ENCODE peak calls at places on chromosomes 2 and 18, in six cellular contexts. D is endothelial cell of umbilical vein; M is aorta; G is CD8-positive, alpha-beta T cell; H is stomach; V is breast epithelium. N is an unnamed sample.
A peak's percentile ranks its signal among the peaks of the same experiment; 100 is the strongest.

GRCh38 chr2:142877265-142877756 is at the start of gene KYNU:
- DNase-seq in D (no peak), M (no peak), G (no peak), H (no peak), V (no peak), N (no peak)

GRCh38 chr18:9712130-9712577 is 4.1 kb downstream of the RAB31 start:
- DNase-seq in D (no peak), M (no peak), G (no peak), H (no peak), V (no peak), N (no peak)

GRCh38 chr2:215409331-215410127 is 26.3 kb downstream of the FN1 start:
- DNase-seq in D (no peak), M (no peak), G (no peak), H (no peak), V (peak; percentile 39), N (no peak)

GRCh38 chr18:36662000-36662399 is 166.8 kb downstream of the TPGS2 start:
- DNase-seq in D (no peak), M (no peak), G (no peak), H (no peak), V (no peak), N (no peak)

GRCh38 chr2:228652366-228652765 is 470.9 kb upstream of the SPHKAP start:
- DNase-seq in D (no peak), M (no peak), G (no peak), H (no peak), V (no peak), N (no peak)

GRCh38 chr18:27983780-27984179 is 193.2 kb downstream of the CDH2 start:
- DNase-seq in D (no peak), M (no peak), G (no peak), H (no peak), V (no peak), N (no peak)

GRCh38 chr2:64093341-64093740 is 50.9 kb downstream of the PELI1 start:
- DNase-seq in D (no peak), M (no peak), G (no peak), H (no peak), V (no peak), N (no peak)

GRCh38 chr18:26279428-26279827 is 53.2 kb downstream of the TAF4B start:
- DNase-seq in D (no peak), M (no peak), G (no peak), H (no peak), V (no peak), N (no peak)

GRCh38 chr18:3340682-3341097 is 78.8 kb downstream of the MYL12B start:
- DNase-seq in D (peak; percentile 48), M (no peak), G (no peak), H (no peak), V (no peak), N (no peak)

GRCh38 chr2:70901235-70902066 is 34.2 kb upstream of the ATP6V1B1 start:
- DNase-seq in D (peak; percentile 34), M (peak; percentile 78), G (no peak), H (no peak), V (no peak), N (no peak)

GRCh38 chr2:240210198-240210965 is 69.9 kb upstream of the OTOS start:
- DNase-seq in D (no peak), M (peak; percentile 43), G (no peak), H (no peak), V (no peak), N (peak; percentile 52)

GRCh38 chr2:127193164-127193947 is 26.7 kb downstream of the CYP27C1 start:
- DNase-seq in D (no peak), M (no peak), G (no peak), H (no peak), V (no peak), N (no peak)

GRCh38 chr2:218311908-218312756 is 19.8 kb upstream of the TMBIM1 start:
- DNase-seq in D (no peak), M (no peak), G (no peak), H (peak; percentile 79), V (no peak), N (no peak)

GRCh38 chr2:119721462-119721861 is 38.3 kb upstream of the PTPN4 start:
- DNase-seq in D (no peak), M (no peak), G (no peak), H (no peak), V (no peak), N (no peak)

GRCh38 chr2:138122891-138123290 is 158.6 kb downstream of the HNMT start:
- DNase-seq in D (no peak), M (no peak), G (no peak), H (no peak), V (no peak), N (no peak)

GRCh38 chr2:49042510-49042909 is 111.8 kb downstream of the FSHR start:
- DNase-seq in D (no peak), M (no peak), G (no peak), H (no peak), V (no peak), N (no peak)

GRCh38 chr18:55687106-55687505 is 99.1 kb upstream of the TCF4 start:
- DNase-seq in D (no peak), M (no peak), G (no peak), H (no peak), V (no peak), N (no peak)

GRCh38 chr2:181970160-181970794 is 15.4 kb upstream of the PPP1R1C start:
- DNase-seq in D (no peak), M (no peak), G (no peak), H (peak; percentile 69), V (no peak), N (no peak)

GRCh38 chr2:106350980-106351379 is 117.2 kb downstream of the RGPD3 start:
- DNase-seq in D (no peak), M (no peak), G (no peak), H (no peak), V (no peak), N (no peak)

GRCh38 chr18:69689081-69689759 is 258.5 kb downstream of the CD226 start:
- DNase-seq in D (no peak), M (no peak), G (no peak), H (no peak), V (no peak), N (no peak)

GRCh38 chr2:191218292-191218898 is 26.8 kb upstream of the MYO1B start:
- DNase-seq in D (peak; percentile 75), M (no peak), G (peak; percentile 52), H (peak; percentile 51), V (no peak), N (no peak)

GRCh38 chr2:200026838-200027237 is 71.5 kb downstream of the MAIP1 start:
- DNase-seq in D (no peak), M (no peak), G (no peak), H (no peak), V (no peak), N (no peak)

GRCh38 chr2:18413794-18414396 is 146.6 kb downstream of the RDH14 start:
- DNase-seq in D (peak; percentile 85), M (no peak), G (no peak), H (no peak), V (no peak), N (no peak)

GRCh38 chr2:201419986-201420385 is 31.3 kb downstream of the TRAK2 start:
- DNase-seq in D (no peak), M (no peak), G (no peak), H (no peak), V (no peak), N (no peak)

GRCh38 chr18:37452697-37453385 is 112.8 kb downstream of the CELF4 start:
- DNase-seq in D (no peak), M (no peak), G (no peak), H (no peak), V (peak; percentile 68), N (no peak)

GRCh38 chr2:985317-985898 is 34.8 kb downstream of the SNTG2 start:
- DNase-seq in D (no peak), M (no peak), G (no peak), H (no peak), V (no peak), N (no peak)

GRCh38 chr2:68287580-68288441 is 31.9 kb downstream of the CNRIP1 start:
- DNase-seq in D (peak; percentile 3), M (no peak), G (no peak), H (no peak), V (no peak), N (no peak)

GRCh38 chr2:205687018-205687956 is 5.0 kb downstream of the NRP2 start:
- DNase-seq in D (no peak), M (no peak), G (no peak), H (no peak), V (no peak), N (no peak)

GRCh38 chr18:45464619-45465018 is 150.7 kb upstream of the SLC14A2 start:
- DNase-seq in D (no peak), M (no peak), G (no peak), H (no peak), V (no peak), N (no peak)

GRCh38 chr2:128808462-128809255 is 490.0 kb upstream of the HS6ST1 start:
- DNase-seq in D (no peak), M (no peak), G (no peak), H (no peak), V (no peak), N (no peak)

GRCh38 chr2:128809256-128809636 is 490.6 kb upstream of the HS6ST1 start:
- DNase-seq in D (no peak), M (no peak), G (no peak), H (no peak), V (no peak), N (no peak)

GRCh38 chr2:128805237-128805636 is 486.6 kb upstream of the HS6ST1 start:
- DNase-seq in D (no peak), M (no peak), G (no peak), H (no peak), V (no peak), N (no peak)

GRCh38 chr2:128805918-128806317 is 487.2 kb upstream of the HS6ST1 start:
- DNase-seq in D (no peak), M (no peak), G (no peak), H (no peak), V (no peak), N (no peak)

GRCh38 chr2:128807317-128807716 is 488.6 kb upstream of the HS6ST1 start:
- DNase-seq in D (no peak), M (no peak), G (no peak), H (no peak), V (no peak), N (no peak)
- H3K4me3 ChIP-seq in D (no peak overlapping the region), M (no peak overlapping the region), G (no peak overlapping the region), H (no peak overlapping the region), V (no peak overlapping the region), N (no peak overlapping the region)

GRCh38 chr2:113217455-113218282 is 43.9 kb downstream of the PSD4 start:
- DNase-seq in D (peak; percentile 32), M (peak; percentile 63), G (no peak), H (no peak), V (no peak), N (no peak)
- H3K9me3 ChIP-seq in D (no peaks in the 10 kb centered on the region), M (no peaks in the 10 kb centered on the region), G (no peaks in the 10 kb centered on the region), H (no peaks in the 10 kb centered on the region), V (no peaks in the 10 kb centered on the region), N (no peaks in the 10 kb centered on the region)

DNA sequence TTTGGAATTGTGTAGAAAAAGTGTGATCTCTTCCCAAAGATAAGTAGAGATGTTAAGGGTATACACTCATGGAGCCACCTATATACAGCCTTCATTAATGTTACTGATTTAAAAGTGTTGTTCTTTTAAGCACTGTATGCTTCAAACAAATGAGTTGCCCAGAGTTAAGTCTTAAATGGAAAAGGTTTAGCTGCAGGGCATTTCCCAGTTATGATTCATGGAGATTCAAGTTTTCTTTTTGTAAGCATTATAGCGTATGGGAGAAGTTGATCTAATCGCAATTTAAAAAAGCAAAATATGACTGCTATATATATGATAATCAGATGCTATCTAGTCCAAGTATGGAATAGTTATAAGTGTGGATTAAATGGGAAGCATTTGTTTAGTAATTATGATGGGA is 4.8 kb downstream of the PDK1 start:
- DNase-seq in D (no peak), M (no peak), G (no peak), H (no peak), V (no peak), N (no peak)
- H3K4me3 ChIP-seq in D (no peak overlapping the region), M (no peak overlapping the region), G (no peak overlapping the region), H (no peak overlapping the region), V (no peak overlapping the region), N (no peak overlapping the region)

GRCh38 chr18:78786776-78787175 is 192.8 kb upstream of the SALL3 start:
- DNase-seq in D (no peak), M (peak; percentile 39), G (no peak), H (no peak), V (no peak), N (no peak)
- H3K9me3 ChIP-seq in D (peaks cover 5% of the 10 kb centered on the region), M (no peaks in the 10 kb centered on the region), G (no peaks in the 10 kb centered on the region), H (no peaks in the 10 kb centered on the region), V (no peaks in the 10 kb centered on the region), N (no peaks in the 10 kb centered on the region)

N was measured in upper lobe of right lung.